ENCODE peak calls at places on chromosomes 16 and 17, in eight cellular contexts. One of them, this sample, is unnamed.

GRCh38 chr16:67995423-67995822 is 3.9 kb downstream of the DPEP2 start:
- DNase-seq in amniotic stem cell: no peak
- DNase-seq in LHCN-M2: no peak
- DNase-seq in head of caudate nucleus: no peak
- DNase-seq in kidney tubule cell: no peak
- DNase-seq in HFF-Myc: no peak
- DNase-seq in GM12864: no peak
- DNase-seq in ovary: no peak
- DNase-seq in this sample: no peak

GRCh38 chr17:5237541-5238016 is 2.9 kb upstream of the SCIMP start:
- DNase-seq in LHCN-M2: peak
- DNase-seq in head of caudate nucleus: no peak
- DNase-seq in amniotic stem cell: no peak
- DNase-seq in ovary: no peak
- DNase-seq in kidney tubule cell: peak
- DNase-seq in GM12864: peak
- DNase-seq in HFF-Myc: peak
- DNase-seq in this sample: peak

GRCh38 chr17:20114466-20114865 is 105.3 kb downstream of the SPECC1 start:
- DNase-seq in HFF-Myc: no peak
- DNase-seq in amniotic stem cell: no peak
- DNase-seq in head of caudate nucleus: no peak
- DNase-seq in LHCN-M2: peak
- DNase-seq in kidney tubule cell: no peak
- DNase-seq in ovary: no peak
- DNase-seq in GM12864: no peak
- DNase-seq in this sample: no peak

GRCh38 chr17:14156689-14157088 is 80.0 kb downstream of the CDRT15 start:
- DNase-seq in head of caudate nucleus: no peak
- DNase-seq in HFF-Myc: peak
- DNase-seq in GM12864: no peak
- DNase-seq in amniotic stem cell: no peak
- DNase-seq in LHCN-M2: no peak
- DNase-seq in kidney tubule cell: no peak
- DNase-seq in ovary: no peak
- DNase-seq in this sample: peak

GRCh38 chr17:62653002-62653830 is 25.7 kb downstream of the MRC2 start:
- DNase-seq in amniotic stem cell: no peak
- DNase-seq in kidney tubule cell: peak
- DNase-seq in HFF-Myc: no peak
- DNase-seq in head of caudate nucleus: peak
- DNase-seq in GM12864: peak
- DNase-seq in ovary: peak
- DNase-seq in LHCN-M2: peak
- DNase-seq in this sample: peak

GRCh38 chr17:48542956-48543853 is 1.7 kb downstream of the HOXB2 start:
- DNase-seq in ovary: no peak
- DNase-seq in head of caudate nucleus: no peak
- DNase-seq in GM12864: no peak
- DNase-seq in HFF-Myc: no peak
- DNase-seq in kidney tubule cell: peak
- DNase-seq in LHCN-M2: peak
- DNase-seq in amniotic stem cell: no peak
- DNase-seq in this sample: no peak

GRCh38 chr16:67893791-67894399 is 841 bp downstream of the PSKH1 start:
- DNase-seq in ovary: no peak
- DNase-seq in LHCN-M2: no peak
- DNase-seq in head of caudate nucleus: no peak
- DNase-seq in kidney tubule cell: peak
- DNase-seq in amniotic stem cell: no peak
- DNase-seq in HFF-Myc: no peak
- DNase-seq in GM12864: no peak
- DNase-seq in this sample: no peak

GRCh38 chr16:68257906-68258800 is 6.2 kb upstream of the SLC7A6 start:
- DNase-seq in GM12864: no peak
- DNase-seq in HFF-Myc: no peak
- DNase-seq in head of caudate nucleus: no peak
- DNase-seq in amniotic stem cell: no peak
- DNase-seq in kidney tubule cell: peak
- DNase-seq in ovary: no peak
- DNase-seq in LHCN-M2: peak
- DNase-seq in this sample: peak

GRCh38 chr16:65833171-65833871 is 533.2 kb upstream of the CDH5 start:
- DNase-seq in amniotic stem cell: peak
- DNase-seq in kidney tubule cell: no peak
- DNase-seq in ovary: no peak
- DNase-seq in head of caudate nucleus: no peak
- DNase-seq in HFF-Myc: peak
- DNase-seq in GM12864: no peak
- DNase-seq in LHCN-M2: peak
- DNase-seq in this sample: peak

This sample was measured in GM03348.